ENCODE peak calls at places on chromosomes 3 and 15, in four cellular contexts. One of them, this sample, is unnamed.

GRCh38 chr3:44184319-44184953 is 57.2 kb upstream of the TOPAZ1 start:
- DNase-seq in progenitor cell of endocrine pancreas: no peak
- DNase-seq in dorsolateral prefrontal cortex: peak; percentile 54
- DNase-seq in HL-60: no peak
- DNase-seq in this sample: no peak

GRCh38 chr3:190546881-190547510 is 33.1 kb downstream of the IL1RAP start:
- DNase-seq in progenitor cell of endocrine pancreas: no peak
- DNase-seq in dorsolateral prefrontal cortex: no peak
- DNase-seq in HL-60: no peak
- DNase-seq in this sample: no peak

GRCh38 chr15:51016615-51017014 is 78.1 kb downstream of the TNFAIP8L3 start:
- DNase-seq in progenitor cell of endocrine pancreas: no peak
- DNase-seq in dorsolateral prefrontal cortex: no peak
- DNase-seq in HL-60: no peak
- DNase-seq in this sample: no peak

GRCh38 chr3:68866157-68866556 is 66.2 kb downstream of the TAFA4 start:
- DNase-seq in progenitor cell of endocrine pancreas: no peak
- DNase-seq in dorsolateral prefrontal cortex: no peak
- DNase-seq in HL-60: no peak
- DNase-seq in this sample: no peak

GRCh38 chr3:10184250-10184649 is 19.5 kb downstream of the IRAK2 start:
- DNase-seq in progenitor cell of endocrine pancreas: no peak
- DNase-seq in dorsolateral prefrontal cortex: no peak
- DNase-seq in HL-60: no peak
- DNase-seq in this sample: no peak

GRCh38 chr3:161969867-161970266 is 473.3 kb downstream of the OTOL1 start:
- DNase-seq in progenitor cell of endocrine pancreas: no peak
- DNase-seq in dorsolateral prefrontal cortex: no peak
- DNase-seq in HL-60: no peak
- DNase-seq in this sample: no peak

GRCh38 chr3:141442421-141442820 is 44.4 kb upstream of the RASA2 start:
- DNase-seq in progenitor cell of endocrine pancreas: no peak
- DNase-seq in dorsolateral prefrontal cortex: no peak
- DNase-seq in HL-60: no peak
- DNase-seq in this sample: no peak

GRCh38 chr3:187777331-187778046 is 32.2 kb upstream of the BCL6 start:
- DNase-seq in progenitor cell of endocrine pancreas: no peak
- DNase-seq in dorsolateral prefrontal cortex: no peak
- DNase-seq in HL-60: peak; percentile 86
- DNase-seq in this sample: no peak

GRCh38 chr3:31361391-31362273 is 171.1 kb upstream of the STT3B start:
- DNase-seq in progenitor cell of endocrine pancreas: no peak
- DNase-seq in dorsolateral prefrontal cortex: no peak
- DNase-seq in HL-60: no peak
- DNase-seq in this sample: no peak

GRCh38 chr3:166446291-166446690 is 609.1 kb upstream of the BCHE start:
- DNase-seq in progenitor cell of endocrine pancreas: no peak
- DNase-seq in dorsolateral prefrontal cortex: no peak
- DNase-seq in HL-60: no peak
- DNase-seq in this sample: no peak

GRCh38 chr3:126013742-126014141 is 44.8 kb downstream of the ROPN1B start:
- DNase-seq in progenitor cell of endocrine pancreas: no peak
- DNase-seq in dorsolateral prefrontal cortex: no peak
- DNase-seq in HL-60: no peak
- DNase-seq in this sample: no peak

GRCh38 chr3:51686512-51687215 is 15.6 kb downstream of the TEX264 start:
- DNase-seq in progenitor cell of endocrine pancreas: no peak
- DNase-seq in dorsolateral prefrontal cortex: no peak
- DNase-seq in HL-60: peak; percentile 87
- DNase-seq in this sample: no peak

GRCh38 chr15:40367038-40367672 is 9.1 kb downstream of the DISP2 start:
- DNase-seq in progenitor cell of endocrine pancreas: no peak
- DNase-seq in dorsolateral prefrontal cortex: peak; percentile 83
- DNase-seq in HL-60: no peak
- DNase-seq in this sample: no peak

GRCh38 chr3:138942861-138943623 is 3.9 kb downstream of the FOXL2 start:
- DNase-seq in progenitor cell of endocrine pancreas: no peak
- DNase-seq in dorsolateral prefrontal cortex: no peak
- DNase-seq in HL-60: no peak
- DNase-seq in this sample: no peak
- TF ChIP-seq CTCF in progenitor cell of endocrine pancreas: no peak
- TF ChIP-seq CTCF in dorsolateral prefrontal cortex: no peak
- TF ChIP-seq CTCF in HL-60: no peak
- TF ChIP-seq CTCF in this sample: no peak

GRCh38 chr3:113533534-113533892 is 1.2 kb downstream of the SIDT1 start:
- DNase-seq in progenitor cell of endocrine pancreas: no peak
- DNase-seq in dorsolateral prefrontal cortex: no peak
- DNase-seq in HL-60: no peak
- DNase-seq in this sample: no peak
- TF ChIP-seq CTCF in progenitor cell of endocrine pancreas: no peak
- TF ChIP-seq CTCF in dorsolateral prefrontal cortex: no peak
- TF ChIP-seq CTCF in HL-60: no peak
- TF ChIP-seq CTCF in this sample: no peak

GRCh38 chr15:92315144-92315543 is 78.5 kb upstream of the ST8SIA2 start:
- DNase-seq in progenitor cell of endocrine pancreas: no peak
- DNase-seq in dorsolateral prefrontal cortex: no peak
- DNase-seq in HL-60: no peak
- DNase-seq in this sample: no peak

GRCh38 chr15:92316586-92317295 is 76.9 kb upstream of the ST8SIA2 start:
- DNase-seq in progenitor cell of endocrine pancreas: no peak
- DNase-seq in dorsolateral prefrontal cortex: no peak
- DNase-seq in HL-60: no peak
- DNase-seq in this sample: no peak

GRCh38 chr15:92315595-92316211 is 78.0 kb upstream of the ST8SIA2 start:
- DNase-seq in progenitor cell of endocrine pancreas: no peak
- DNase-seq in dorsolateral prefrontal cortex: no peak
- DNase-seq in HL-60: no peak
- DNase-seq in this sample: no peak
- TF ChIP-seq CTCF in progenitor cell of endocrine pancreas: no peak
- TF ChIP-seq CTCF in dorsolateral prefrontal cortex: no peak
- TF ChIP-seq CTCF in HL-60: no peak
- TF ChIP-seq CTCF in this sample: peak; percentile 9

GRCh38 chr15:99571299-99571698 is 5.5 kb downstream of the MEF2A start:
- DNase-seq in progenitor cell of endocrine pancreas: no peak
- DNase-seq in dorsolateral prefrontal cortex: no peak
- DNase-seq in HL-60: no peak
- DNase-seq in this sample: no peak
- TF ChIP-seq CTCF in progenitor cell of endocrine pancreas: no peak
- TF ChIP-seq CTCF in dorsolateral prefrontal cortex: no peak
- TF ChIP-seq CTCF in HL-60: no peak
- TF ChIP-seq CTCF in this sample: no peak

DNA sequence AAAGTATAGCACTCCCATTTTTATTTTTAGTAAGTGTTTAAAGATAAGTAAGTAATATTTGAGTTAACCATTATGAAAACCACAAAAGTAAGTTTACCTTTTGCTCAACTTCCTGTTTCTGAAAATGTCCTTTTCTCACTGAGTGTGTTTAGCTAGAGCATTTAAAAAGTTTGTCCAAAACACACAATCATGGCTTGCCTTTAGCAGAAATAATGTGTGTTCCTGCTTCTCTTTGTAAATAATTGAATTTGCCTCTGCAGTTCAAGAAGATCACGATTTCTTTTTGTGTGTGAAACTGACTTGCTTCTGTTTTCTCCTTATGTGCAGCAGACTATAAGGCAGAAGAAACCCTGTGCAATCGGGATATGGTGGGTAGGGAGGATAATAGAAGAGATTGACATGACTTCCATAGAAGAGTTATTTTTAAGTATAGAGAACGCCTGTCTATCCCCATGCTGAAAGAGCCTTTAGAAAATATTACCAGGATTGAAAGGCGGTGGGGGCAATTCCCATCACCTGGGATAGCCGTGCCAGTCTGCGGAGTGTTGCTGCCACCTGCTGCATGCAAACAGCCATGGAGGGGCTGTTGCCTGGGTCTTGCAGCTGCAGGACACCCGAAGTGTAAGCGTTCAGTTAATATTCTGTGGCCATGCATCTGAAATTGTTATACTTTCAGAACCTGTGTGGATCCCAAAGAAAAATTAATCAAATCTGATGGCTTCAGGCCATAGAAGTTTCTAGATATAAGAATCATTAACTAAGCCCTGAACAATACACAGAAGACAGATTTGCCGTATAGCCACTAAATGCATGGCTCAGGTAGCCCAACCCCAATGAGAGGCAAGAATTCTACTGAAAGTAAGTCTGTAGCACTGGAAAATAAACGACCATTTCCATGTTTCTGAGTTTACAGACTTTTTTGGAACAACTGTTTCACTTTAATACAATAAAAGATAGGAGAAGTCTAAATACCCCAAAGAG is 2.4 kb upstream of the CD96 start:
- DNase-seq in progenitor cell of endocrine pancreas: peak; percentile 60
- DNase-seq in dorsolateral prefrontal cortex: peak; percentile 68
- DNase-seq in HL-60: peak; percentile 28
- DNase-seq in this sample: no peak
- TF ChIP-seq CTCF in progenitor cell of endocrine pancreas: peak; percentile 92
- TF ChIP-seq CTCF in dorsolateral prefrontal cortex: peak; percentile 62
- TF ChIP-seq CTCF in HL-60: peak; percentile 23
- TF ChIP-seq CTCF in this sample: peak; percentile 89